ENCODE peak calls at places on chromosome 4, in nine cellular contexts. Z, N, Q, O, H, C, M, D and B are unnamed samples.

GRCh38 chr4:139933541-139933940 is 220.4 kb downstream of the MAML3 start:
- DNase-seq in H (no peak), D (no peak), O (no peak), C (no peak), Q (no peak), M (peak; percentile 59), N (no peak), Z (no peak), B (no peak)

GRCh38 chr4:82360298-82361177 is 13.3 kb downstream of the HNRNPD start:
- DNase-seq in M (no peak), C (no peak), Z (no peak), H (no peak), O (no peak), Q (no peak), D (no peak), N (no peak), B (peak; percentile 45)

GRCh38 chr4:77921701-77922100 is 59.1 kb downstream of the MRPL1 start:
- DNase-seq in N (peak; percentile 89), C (no peak), H (peak; percentile 91), Q (no peak), M (no peak), D (peak; percentile 64), Z (no peak), O (peak; percentile 31), B (peak; percentile 95)

GRCh38 chr4:60682901-60683300 is 517.2 kb upstream of the ADGRL3 start:
- DNase-seq in Z (no peak), C (no peak), O (no peak), D (no peak), N (peak; percentile 55), M (no peak), H (peak; percentile 29), Q (no peak), B (peak; percentile 55)

GRCh38 chr4:91837608-91838029 is 466.1 kb upstream of the GRID2 start:
- DNase-seq in O (no peak), C (no peak), Q (no peak), Z (no peak), D (no peak), N (no peak), M (no peak), H (no peak), B (peak; percentile 85)

GRCh38 chr4:99763635-99764101 is 53.0 kb upstream of the DAPP1 start:
- DNase-seq in Q (no peak), Z (no peak), D (peak; percentile 92), M (peak; percentile 28), O (peak; percentile 57), C (peak; percentile 62), N (peak; percentile 90), H (peak; percentile 90), B (peak; percentile 96)

GRCh38 chr4:183035726-183036415 is 63.2 kb upstream of the WWC2 start:
- DNase-seq in Q (no peak), Z (no peak), O (no peak), M (no peak), H (no peak), N (no peak), D (no peak), C (no peak), B (no peak)

GRCh38 chr4:176939445-176939844 is 146.7 kb upstream of the VEGFC start:
- DNase-seq in Q (no peak), D (no peak), N (peak; percentile 76), O (no peak), M (no peak), Z (no peak), C (no peak), H (peak; percentile 41), B (no peak)

GRCh38 chr4:139416073-139416673 is 37.7 kb upstream of the RAB33B start:
- DNase-seq in H (peak; percentile 61), C (no peak), Z (no peak), N (peak; percentile 16), Q (no peak), O (peak; percentile 18), D (peak; percentile 45), M (no peak), B (peak; percentile 81)

GRCh38 chr4:7766661-7767345 is 172.9 kb downstream of the AFAP1 start:
- DNase-seq in O (no peak), H (no peak), D (no peak), C (no peak), Q (no peak), N (no peak), Z (no peak), M (no peak), B (no peak)

GRCh38 chr4:40305329-40306193 is 29.6 kb upstream of the CHRNA9 start:
- DNase-seq in D (no peak), Z (peak; percentile 44), Q (no peak), C (no peak), O (no peak), H (no peak), M (no peak), N (no peak), B (no peak)

GRCh38 chr4:97866821-97867556 is 276.3 kb downstream of the STPG2 start:
- DNase-seq in C (no peak), D (no peak), M (peak; percentile 3), N (no peak), Z (no peak), O (no peak), Q (no peak), H (no peak), B (no peak)

GRCh38 chr4:168540086-168540864 is 43.4 kb downstream of the PALLD start:
- DNase-seq in M (no peak), Z (no peak), Q (no peak), N (peak; percentile 89), C (no peak), D (peak; percentile 42), H (peak; percentile 69), O (no peak), B (peak; percentile 41)

GRCh38 chr4:16764622-16765021 is 133.8 kb downstream of the LDB2 start:
- DNase-seq in O (no peak), Z (no peak), H (no peak), M (no peak), N (no peak), Q (no peak), D (peak; percentile 57), C (no peak), B (no peak)
- TF ChIP-seq CTCF in O (peak; percentile 13), Z (no peak), H (peak; percentile 19), M (no peak), N (peak; percentile 60), Q (no peak), D (peak; percentile 72), C (no peak), B (peak; percentile 40)

GRCh38 chr4:153453455-153453854 is 12.7 kb upstream of the TMEM131L start:
- DNase-seq in M (no peak), D (no peak), Q (no peak), Z (no peak), H (no peak), N (no peak), O (no peak), C (no peak), B (no peak)
- TF ChIP-seq CTCF in M (no peak), D (no peak), Q (no peak), Z (no peak), H (no peak), N (no peak), O (no peak), C (no peak), B (no peak)

GRCh38 chr4:73445383-73446335 is 9.6 kb downstream of the AFP start:
- DNase-seq in N (no peak), Q (no peak), H (no peak), O (no peak), D (no peak), M (no peak), Z (no peak), C (no peak), B (no peak)
- TF ChIP-seq CTCF in N (no peak), Q (no peak), H (no peak), O (no peak), D (no peak), M (no peak), Z (no peak), C (no peak), B (no peak)

GRCh38 chr4:54433686-54434085 is 204.6 kb downstream of the PDGFRA start:
- DNase-seq in C (no peak), H (peak; percentile 8), O (no peak), D (no peak), M (no peak), N (peak; percentile 24), Q (no peak), Z (no peak), B (peak; percentile 44)
- TF ChIP-seq CTCF in C (no peak), H (peak; percentile 35), O (peak; percentile 41), D (peak; percentile 34), M (no peak), N (peak; percentile 77), Q (no peak), Z (no peak), B (peak; percentile 50)

GRCh38 chr4:13347517-13348125 is 136.5 kb downstream of the RAB28 start:
- DNase-seq in D (no peak), O (no peak), C (no peak), N (no peak), M (no peak), Q (no peak), H (peak; percentile 37), Z (no peak), B (no peak)

GRCh38 chr4:13349096-13349495 is 135.0 kb downstream of the RAB28 start:
- DNase-seq in H (peak; percentile 92), Z (no peak), D (no peak), N (no peak), O (no peak), M (no peak), Q (no peak), C (no peak), B (peak; percentile 63)

GRCh38 chr4:13340672-13341071 is 143.5 kb downstream of the RAB28 start:
- DNase-seq in M (no peak), N (no peak), D (no peak), O (no peak), Q (no peak), H (no peak), C (no peak), Z (no peak), B (no peak)

GRCh38 chr4:13348216-13348615 is 135.9 kb downstream of the RAB28 start:
- DNase-seq in M (no peak), Z (no peak), H (no peak), O (no peak), D (no peak), Q (no peak), C (no peak), N (no peak), B (no peak)

GRCh38 chr4:13344216-13344615 is 139.9 kb downstream of the RAB28 start:
- DNase-seq in Q (no peak), O (no peak), D (no peak), N (no peak), Z (no peak), H (peak; percentile 18), C (no peak), M (no peak), B (no peak)
- TF ChIP-seq CTCF in Q (no peak), O (no peak), D (no peak), N (no peak), Z (no peak), H (peak; percentile 38), C (no peak), M (no peak), B (no peak)